ENCODE peak calls at places on chromosomes 11 and 22, in nine cellular contexts. J is hippocampal formation, E is GM13977, G is skeletal muscle cell, S is body of pancreas, Z is non-pigmented ciliary epithelial cell, P is activated T-cell treated with anti-CD3 and anti-CD28 coated beads for 1 hour, B is neural crest cell, F is GM10248. O is an unnamed sample.

GRCh38 chr11:45285289-45285828 is 782 bp downstream of the SYT13 start:
- DNase-seq in J (no peak), E (peak; percentile 28), G (no peak), S (no peak), Z (no peak), P (no peak), B (no peak), F (no peak), O (no peak)

GRCh38 chr22:32612834-32613233 is 138.2 kb downstream of the FBXO7 start:
- DNase-seq in J (no peak), E (no peak), G (no peak), S (no peak), Z (no peak), P (no peak), B (no peak), F (no peak), O (no peak)

GRCh38 chr11:9180784-9181183 is 84.4 kb downstream of the DENND5A start:
- DNase-seq in J (no peak), E (no peak), G (no peak), S (no peak), Z (no peak), P (no peak), B (no peak), F (no peak), O (no peak)

GRCh38 chr11:1202154-1202775 is 20.6 kb upstream of the MUC5B start:
- DNase-seq in J (no peak), E (no peak), G (no peak), S (no peak), Z (no peak), P (no peak), B (no peak), F (no peak), O (peak; percentile 70)

GRCh38 chr22:19691721-19692341 is 22.5 kb upstream of the SEPTIN5 start:
- DNase-seq in J (no peak), E (no peak), G (peak; percentile 24), S (no peak), Z (peak; percentile 13), P (no peak), B (no peak), F (no peak), O (peak; percentile 36)

GRCh38 chr22:49595465-49596078 is 232.1 kb downstream of the BRD1 start:
- DNase-seq in J (no peak), E (no peak), G (no peak), S (no peak), Z (no peak), P (no peak), B (no peak), F (no peak), O (no peak)

GRCh38 chr11:119623682-119624081 is 105.3 kb downstream of the NECTIN1 start:
- DNase-seq in J (no peak), E (no peak), G (no peak), S (no peak), Z (no peak), P (no peak), B (no peak), F (no peak), O (no peak)

GRCh38 chr11:37449146-37449545 is 851.1 kb upstream of the RAG2 start:
- DNase-seq in J (peak; percentile 2), E (no peak), G (peak; percentile 15), S (no peak), Z (peak; percentile 34), P (no peak), B (no peak), F (no peak), O (no peak)

GRCh38 chr22:27378343-27378800 is 423.2 kb downstream of the MN1 start:
- DNase-seq in J (no peak), E (no peak), G (no peak), S (peak; percentile 21), Z (no peak), P (no peak), B (no peak), F (no peak), O (no peak)

GRCh38 chr11:61162092-61162935 is 1.1 kb upstream of the VPS37C start:
- DNase-seq in J (no peak), E (peak; percentile 49), G (no peak), S (peak; percentile 67), Z (no peak), P (no peak), B (no peak), F (no peak), O (no peak)

GRCh38 chr11:33868646-33869461 is 23.0 kb downstream of the LMO2 start:
- DNase-seq in J (no peak), E (no peak), G (no peak), S (no peak), Z (no peak), P (no peak), B (no peak), F (no peak), O (peak; percentile 78)

GRCh38 chr11:111601636-111601978 is 642 bp upstream of the SIK2 start:
- DNase-seq in J (no peak), E (no peak), G (no peak), S (no peak), Z (no peak), P (no peak), B (no peak), F (no peak), O (no peak)

GRCh38 chr11:68542617-68543016 is 82.1 kb downstream of the PPP6R3 start:
- DNase-seq in J (no peak), E (no peak), G (peak; percentile 62), S (no peak), Z (peak; percentile 76), P (no peak), B (no peak), F (no peak), O (no peak)

GRCh38 chr11:63945482-63946163 is 6.8 kb downstream of the NAA40 start:
- DNase-seq in J (peak; percentile 56), E (peak; percentile 58), G (no peak), S (peak; percentile 84), Z (peak; percentile 19), P (peak; percentile 32), B (peak; percentile 54), F (peak; percentile 64), O (no peak)

GRCh38 chr11:65183201-65183891 is 1.6 kb downstream of the CAPN1 start:
- DNase-seq in J (no peak), E (no peak), G (no peak), S (peak; percentile 55), Z (no peak), P (no peak), B (no peak), F (no peak), O (no peak)

GRCh38 chr11:32288276-32288675 is 147.1 kb downstream of the WT1 start:
- DNase-seq in J (no peak), E (no peak), G (no peak), S (no peak), Z (no peak), P (no peak), B (no peak), F (no peak), O (no peak)

O was measured in upper lobe of left lung.